ENCODE peak calls at places on chromosomes 3 and 15, in five cellular contexts. O is A549, X is hepatocyte, G is fibroblast of the aortic adventitia, J is cardiac fibroblast. Y is an unnamed sample.

GRCh38 chr15:71925145-71925544 is 114.8 kb downstream of the NR2E3 start:
- DNase-seq in O (no peak), X (no peak), G (no peak), J (no peak), Y (no peak)

GRCh38 chr3:59540241-59540640 is 490.4 kb upstream of the CFAP20DC start:
- DNase-seq in O (no peak), X (no peak), G (peak; percentile 52), J (no peak), Y (no peak)

GRCh38 chr15:27549796-27550195 is 549.3 kb downstream of the OCA2 start:
- DNase-seq in O (no peak), X (no peak), G (no peak), J (no peak), Y (no peak)

GRCh38 chr3:25473246-25473645 is 45.2 kb downstream of the RARB start:
- DNase-seq in O (no peak), X (no peak), G (no peak), J (no peak), Y (no peak)

GRCh38 chr3:177484926-177485325 is 287.6 kb upstream of the TBL1XR1 start:
- DNase-seq in O (no peak), X (no peak), G (no peak), J (no peak), Y (no peak)

GRCh38 chr3:171157286-171157685 is 130.8 kb upstream of the SLC2A2 start:
- DNase-seq in O (no peak), X (no peak), G (no peak), J (peak; percentile 37), Y (no peak)

GRCh38 chr3:31249555-31249954 is 283.2 kb upstream of the STT3B start:
- DNase-seq in O (no peak), X (no peak), G (no peak), J (no peak), Y (no peak)

GRCh38 chr3:47012342-47013230 is 33.1 kb downstream of the NBEAL2 start:
- DNase-seq in O (no peak), X (no peak), G (no peak), J (no peak), Y (peak; percentile 46)

GRCh38 chr15:63896336-63897115 is 62.8 kb upstream of the HERC1 start:
- DNase-seq in O (peak; percentile 50), X (no peak), G (peak; percentile 45), J (peak; percentile 77), Y (peak; percentile 27)

GRCh38 chr3:182241777-182242556 is 530.2 kb downstream of the SOX2 start:
- DNase-seq in O (no peak), X (peak; percentile 39), G (peak; percentile 15), J (peak; percentile 64), Y (no peak)

GRCh38 chr3:165875644-165876043 is 38.4 kb upstream of the BCHE start:
- DNase-seq in O (no peak), X (no peak), G (no peak), J (no peak), Y (no peak)

GRCh38 chr3:157204880-157205279 is 44.9 kb upstream of the CCNL1 start:
- DNase-seq in O (no peak), X (no peak), G (peak; percentile 25), J (no peak), Y (no peak)

GRCh38 chr3:13194285-13195209 is 121.3 kb upstream of the IQSEC1 start:
- DNase-seq in O (no peak), X (no peak), G (no peak), J (no peak), Y (no peak)

GRCh38 chr3:177514341-177515193 is 317.3 kb upstream of the TBL1XR1 start:
- DNase-seq in O (no peak), X (no peak), G (no peak), J (no peak), Y (no peak)

GRCh38 chr15:100095896-100096600 is 245.7 kb downstream of the ADAMTS17 start:
- DNase-seq in O (no peak), X (no peak), G (no peak), J (no peak), Y (no peak)

GRCh38 chr3:9066775-9067174 is 103.5 kb upstream of the RAD18 start:
- DNase-seq in O (no peak), X (no peak), G (no peak), J (no peak), Y (no peak)

GRCh38 chr15:90002428-90002844 is 1.3 kb downstream of the ZNF710 start:
- DNase-seq in O (peak; percentile 71), X (peak; percentile 62), G (peak; percentile 44), J (peak; percentile 47), Y (peak; percentile 40)

GRCh38 chr3:180253283-180253682 is 216.5 kb upstream of the PEX5L start:
- DNase-seq in O (no peak), X (no peak), G (peak; percentile 62), J (no peak), Y (no peak)

GRCh38 chr3:107063351-107063750 is 313.9 kb upstream of the CCDC54 start:
- DNase-seq in O (no peak), X (no peak), G (peak; percentile 72), J (peak; percentile 22), Y (no peak)

GRCh38 chr3:182919866-182920357 is 60.4 kb downstream of the DCUN1D1 start:
- DNase-seq in O (no peak), X (no peak), G (no peak), J (no peak), Y (no peak)

GRCh38 chr15:70023064-70023768 is 74.5 kb downstream of the TLE3 start:
- DNase-seq in O (no peak), X (peak; percentile 22), G (peak; percentile 64), J (peak; percentile 73), Y (peak; percentile 39)

GRCh38 chr3:194824100-194824499 is 138.4 kb downstream of the FAM43A start:
- DNase-seq in O (no peak), X (no peak), G (no peak), J (no peak), Y (no peak)

DNA sequence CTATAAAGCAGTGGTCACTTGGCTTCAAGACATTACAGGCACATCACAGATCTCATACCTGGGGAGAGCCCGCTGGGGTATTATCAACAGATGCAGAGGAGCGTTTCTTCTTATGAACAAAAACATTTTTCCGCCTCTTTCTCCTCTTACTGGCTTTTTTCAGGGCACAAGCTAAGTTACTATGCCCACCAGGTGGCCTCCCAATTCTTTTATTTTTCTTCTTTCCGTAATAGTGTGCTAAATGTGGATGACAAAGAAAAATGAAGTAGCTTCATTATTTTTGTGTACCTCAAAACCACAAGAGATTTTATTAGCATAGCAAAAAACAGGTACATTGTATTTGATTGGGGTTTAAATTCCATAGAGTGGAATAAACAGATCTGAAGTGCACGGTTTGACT is 10.1 kb upstream of the STIMATE start:
- DNase-seq in O (no peak), X (no peak), G (no peak), J (no peak), Y (no peak)
- TF ChIP-seq CTCF in O (no peak), X (no peak), G (no peak), J (no peak), Y (no peak)

GRCh38 chr3:53174346-53175250 is 13.6 kb downstream of the PRKCD start:
- DNase-seq in O (no peak), X (no peak), G (no peak), J (no peak), Y (no peak)

GRCh38 chr3:53178246-53178645 is 17.2 kb downstream of the PRKCD start:
- DNase-seq in O (no peak), X (no peak), G (no peak), J (no peak), Y (no peak)

GRCh38 chr3:53173107-53173506 is 12.1 kb downstream of the PRKCD start:
- DNase-seq in O (no peak), X (no peak), G (no peak), J (no peak), Y (no peak)

GRCh38 chr3:53179580-53179979 is 18.6 kb downstream of the PRKCD start:
- DNase-seq in O (no peak), X (no peak), G (no peak), J (no peak), Y (no peak)

DNA sequence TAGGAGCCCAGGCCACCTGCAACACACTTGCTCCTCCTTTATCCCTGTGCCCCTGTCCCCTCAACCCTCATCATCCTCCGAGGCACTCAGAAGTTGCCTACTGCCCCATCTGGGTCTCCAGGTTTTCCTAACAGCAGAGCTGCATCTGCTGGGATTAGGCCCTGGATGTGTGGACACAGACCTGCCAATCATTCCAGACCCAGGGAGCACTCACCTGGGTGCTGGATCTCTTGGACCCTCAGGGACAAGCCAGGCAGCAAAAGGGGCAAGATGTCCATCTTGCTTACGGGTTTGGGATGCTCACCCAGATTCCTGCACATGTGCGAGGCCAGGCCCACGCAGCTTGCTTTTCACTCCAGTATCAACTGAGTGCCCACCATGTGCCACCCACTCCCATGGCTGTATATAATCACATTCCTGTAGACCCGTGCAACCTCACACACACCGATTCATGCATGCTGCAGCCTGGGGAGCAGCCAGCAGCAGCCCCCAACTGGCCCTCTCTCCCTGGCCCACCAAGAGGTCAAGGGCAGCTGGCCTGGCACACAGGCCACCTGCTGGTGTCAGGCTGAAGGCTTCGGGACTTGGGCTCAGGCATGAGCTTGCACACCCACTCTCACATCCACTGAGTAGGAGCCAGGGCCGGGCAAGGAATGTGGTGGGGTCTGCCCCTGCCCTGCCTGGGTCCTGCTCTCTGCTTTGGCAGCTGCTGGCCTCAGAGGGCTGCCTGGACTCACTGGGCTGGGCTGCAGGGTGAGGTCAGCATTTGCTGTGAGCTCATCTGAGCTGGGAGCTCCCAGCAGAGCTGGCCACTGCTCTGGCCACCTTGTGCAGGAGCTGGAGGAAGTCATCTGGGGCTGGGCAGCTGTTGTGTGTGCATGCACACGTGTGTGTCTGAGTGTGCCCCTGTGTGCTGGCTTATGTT is 14.9 kb downstream of the PRKCD start:
- DNase-seq in O (no peak), X (no peak), G (peak; percentile 8), J (no peak), Y (no peak)
- H3K4me3 ChIP-seq in O (no peak overlapping the region), X (no peak overlapping the region), G (no peak overlapping the region), J (no peak overlapping the region), Y (no peak overlapping the region)

GRCh38 chr15:66701422-66702034 is 508 bp upstream of the SMAD6 start:
- DNase-seq in O (peak; percentile 70), X (no peak), G (peak; percentile 68), J (no peak), Y (no peak)

GRCh38 chr15:66700802-66701421 is 1.1 kb upstream of the SMAD6 start:
- DNase-seq in O (peak; percentile 92), X (peak; percentile 99), G (peak; percentile 94), J (peak; percentile 98), Y (peak; percentile 98)

GRCh38 chr15:66703540-66703941 is 1.5 kb downstream of the SMAD6 start:
- DNase-seq in O (no peak), X (peak; percentile 42), G (no peak), J (no peak), Y (peak; percentile 58)

GRCh38 chr15:66702770-66703539 is 919 bp downstream of the SMAD6 start:
- DNase-seq in O (no peak), X (peak; percentile 56), G (no peak), J (no peak), Y (peak; percentile 13)

GRCh38 chr15:66702035-66702769 is at the start of gene SMAD6:
- DNase-seq in O (peak; percentile 98), X (peak; percentile 98), G (peak; percentile 99), J (peak; percentile 100), Y (peak; percentile 96)
- TF ChIP-seq CTCF in O (no peak), X (no peak), G (no peak), J (no peak), Y (no peak)

GRCh38 chr15:25242957-25243799 is 195.6 kb downstream of the UBE3A start:
- DNase-seq in O (no peak), X (no peak), G (no peak), J (no peak), Y (peak; percentile 5)

GRCh38 chr15:25246641-25247417 is 192.0 kb downstream of the UBE3A start:
- DNase-seq in O (no peak), X (no peak), G (no peak), J (no peak), Y (peak; percentile 2)

GRCh38 chr15:25243800-25244097 is 195.1 kb downstream of the UBE3A start:
- DNase-seq in O (no peak), X (no peak), G (no peak), J (no peak), Y (peak; percentile 9)

GRCh38 chr15:25245801-25246622 is 192.8 kb downstream of the UBE3A start:
- DNase-seq in O (no peak), X (no peak), G (no peak), J (no peak), Y (peak; percentile 5)

GRCh38 chr15:25244731-25245585 is 193.9 kb downstream of the UBE3A start:
- DNase-seq in O (no peak), X (no peak), G (no peak), J (no peak), Y (peak; percentile 4)
- H3K4me3 ChIP-seq in O (no peak overlapping the region), X (no peak overlapping the region), G (no peak overlapping the region), J (no peak overlapping the region), Y (no peak overlapping the region)

Y was measured in body of pancreas.